ENCODE peak calls at places on chromosomes 1 and 21, in ten cellular contexts. M is epithelial cell of esophagus, D is DND-41, N is WERI-Rb-1, B is foreskin keratinocyte, I is progenitor cell of endocrine pancreas, S is transverse colon, X is cardiac muscle cell, L is neural progenitor cell, E is breast epithelium. G is an unnamed sample.

GRCh38 chr1:244494659-244495058 is 33.6 kb downstream of the CATSPERE start:
- DNase-seq in M (no peak), D (no peak), N (no peak), B (no peak), I (no peak), S (no peak), X (no peak), L (no peak), E (no peak), G (no peak)

GRCh38 chr1:1075148-1075935 is 1.2 kb upstream of the RNF223 start:
- DNase-seq in M (no peak), D (no peak), N (no peak), B (no peak), I (no peak), S (no peak), X (no peak), L (no peak), E (peak), G (no peak)

GRCh38 chr1:97721221-97721620 is 199.6 kb downstream of the DPYD start:
- DNase-seq in M (no peak), D (no peak), N (no peak), B (no peak), I (no peak), S (no peak), X (no peak), L (no peak), E (no peak), G (no peak)

GRCh38 chr1:55813619-55814018 is 598.5 kb upstream of the USP24 start:
- DNase-seq in M (no peak), D (no peak), N (no peak), B (no peak), I (no peak), S (peak), X (peak), L (no peak), E (peak), G (no peak)

GRCh38 chr1:51284487-51284954 is 45.8 kb downstream of the TTC39A start:
- DNase-seq in M (no peak), D (no peak), N (no peak), B (no peak), I (no peak), S (peak), X (peak), L (peak), E (no peak), G (no peak)

GRCh38 chr1:180909005-180909414 is 3.7 kb upstream of the KIAA1614 start:
- DNase-seq in M (no peak), D (peak), N (no peak), B (no peak), I (no peak), S (no peak), X (no peak), L (no peak), E (no peak), G (no peak)

GRCh38 chr1:77447669-77448068 is 165.8 kb downstream of the AK5 start:
- DNase-seq in M (no peak), D (no peak), N (no peak), B (no peak), I (no peak), S (no peak), X (no peak), L (no peak), E (no peak), G (no peak)

GRCh38 chr1:222023025-222023424 is 281.1 kb upstream of the DUSP10 start:
- DNase-seq in M (no peak), D (no peak), N (no peak), B (no peak), I (no peak), S (no peak), X (no peak), L (no peak), E (no peak), G (no peak)

GRCh38 chr1:199067483-199067882 is 428.6 kb downstream of the PTPRC start:
- DNase-seq in M (no peak), D (no peak), N (no peak), B (no peak), I (no peak), S (no peak), X (no peak), L (no peak), E (no peak), G (no peak)

GRCh38 chr1:53553734-53554509 is 94.7 kb downstream of the DMRTB1 start:
- DNase-seq in M (no peak), D (no peak), N (peak), B (no peak), I (no peak), S (peak), X (no peak), L (no peak), E (peak), G (peak)

GRCh38 chr1:14323665-14324630 is 274.5 kb upstream of the KAZN start:
- DNase-seq in M (no peak), D (no peak), N (no peak), B (no peak), I (no peak), S (no peak), X (no peak), L (no peak), E (no peak), G (no peak)

GRCh38 chr1:28112388-28113311 is 24.2 kb upstream of the EYA3 start:
- DNase-seq in M (peak), D (no peak), N (peak), B (peak), I (no peak), S (peak), X (peak), L (peak), E (no peak), G (peak)

GRCh38 chr1:16921391-16922185 is at the start of gene CROCC:
- DNase-seq in M (peak), D (peak), N (peak), B (no peak), I (no peak), S (no peak), X (peak), L (peak), E (no peak), G (peak)

GRCh38 chr1:10575616-10576015 is 100.9 kb downstream of the PEX14 start:
- DNase-seq in M (peak), D (no peak), N (no peak), B (peak), I (no peak), S (no peak), X (peak), L (no peak), E (no peak), G (no peak)

GRCh38 chr1:201503397-201504176 is 3.3 kb downstream of the CSRP1 start:
- DNase-seq in M (peak), D (no peak), N (peak), B (peak), I (peak), S (peak), X (peak), L (peak), E (no peak), G (no peak)

GRCh38 chr1:230575886-230576477 is 66.3 kb upstream of the COG2 start:
- DNase-seq in M (no peak), D (no peak), N (no peak), B (no peak), I (no peak), S (no peak), X (no peak), L (no peak), E (no peak), G (no peak)

DNA sequence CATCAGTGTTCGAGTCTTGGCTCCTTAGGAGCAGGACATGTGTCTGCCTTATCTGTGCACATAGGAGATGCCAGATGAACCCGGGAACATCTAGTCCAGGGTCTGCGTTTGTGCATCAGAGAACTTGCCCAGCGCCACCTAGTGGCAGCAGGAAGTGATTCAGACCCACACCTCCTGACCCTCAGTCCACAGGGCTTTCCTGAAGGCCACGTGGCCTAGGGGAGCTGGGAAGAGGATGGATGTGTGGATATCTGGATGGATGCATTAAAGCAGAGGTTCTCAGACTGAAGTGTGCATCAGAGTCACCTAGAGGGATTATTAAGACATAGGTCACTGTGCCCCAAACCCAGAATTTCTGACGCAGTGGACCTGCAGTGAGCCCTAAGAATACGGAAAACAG is 37.3 kb downstream of the CAPN8 start:
- DNase-seq in M (peak), D (peak), N (peak), B (no peak), I (peak), S (peak), X (peak), L (peak), E (no peak), G (peak)
- TF ChIP-seq CTCF in M (peak), D (peak), N (peak), B (peak), I (peak), S (peak), X (peak), L (peak), E (no peak), G (peak)

GRCh38 chr1:68785328-68785727 is 288.4 kb upstream of the DEPDC1 start:
- DNase-seq in M (no peak), D (no peak), N (no peak), B (no peak), I (no peak), S (no peak), X (no peak), L (no peak), E (no peak), G (no peak)

GRCh38 chr1:68788762-68789161 is 291.9 kb upstream of the DEPDC1 start:
- DNase-seq in M (no peak), D (no peak), N (no peak), B (no peak), I (no peak), S (no peak), X (no peak), L (no peak), E (no peak), G (no peak)

GRCh38 chr1:68777850-68778249 is 281.0 kb upstream of the DEPDC1 start:
- DNase-seq in M (no peak), D (no peak), N (no peak), B (no peak), I (no peak), S (no peak), X (no peak), L (no peak), E (no peak), G (no peak)

GRCh38 chr1:68780919-68781318 is 284.0 kb upstream of the DEPDC1 start:
- DNase-seq in M (no peak), D (peak), N (no peak), B (no peak), I (no peak), S (no peak), X (no peak), L (no peak), E (no peak), G (no peak)

GRCh38 chr1:68782890-68783289 is 286.0 kb upstream of the DEPDC1 start:
- DNase-seq in M (no peak), D (no peak), N (no peak), B (no peak), I (no peak), S (no peak), X (peak), L (no peak), E (no peak), G (no peak)
- TF ChIP-seq CTCF in M (peak), D (peak), N (no peak), B (peak), I (no peak), S (no peak), X (peak), L (peak), E (no peak), G (no peak)

GRCh38 chr1:39157304-39157703 is 47.2 kb upstream of the MACF1 start:
- DNase-seq in M (no peak), D (no peak), N (no peak), B (no peak), I (no peak), S (no peak), X (no peak), L (no peak), E (no peak), G (no peak)
- TF ChIP-seq CTCF in M (no peak), D (no peak), N (no peak), B (no peak), I (no peak), S (no peak), X (no peak), L (no peak), E (no peak), G (no peak)

DNA sequence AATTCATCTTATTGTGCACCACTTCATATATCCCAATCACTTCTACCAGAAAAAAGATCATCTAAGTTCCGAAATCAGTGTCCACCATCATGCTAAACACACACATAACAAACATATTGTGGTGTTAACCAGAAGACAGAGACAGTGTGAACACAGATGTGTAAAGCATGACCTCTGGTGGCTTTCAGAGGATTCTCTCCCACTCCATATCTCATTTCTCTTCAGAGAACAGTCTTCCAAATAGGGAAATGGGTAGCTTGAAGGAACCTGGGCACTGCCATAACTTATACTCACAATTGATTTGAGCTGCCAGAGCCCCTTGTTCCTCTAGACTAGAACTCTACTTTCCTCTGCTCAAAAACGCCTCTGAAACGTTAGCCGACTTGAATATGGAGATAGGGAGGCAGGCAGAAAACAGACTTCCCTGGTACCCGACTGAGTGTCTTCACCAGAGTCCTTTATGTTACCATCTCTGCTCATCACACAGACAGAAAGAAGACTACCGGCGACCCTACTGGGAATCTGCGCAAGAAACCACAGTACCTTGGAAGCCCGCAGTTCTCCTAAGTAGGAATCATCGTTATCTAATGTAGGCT is 1.8 kb upstream of the ELAPOR1 start:
- DNase-seq in M (peak), D (no peak), N (no peak), B (peak), I (no peak), S (no peak), X (peak), L (no peak), E (no peak), G (no peak)
- TF ChIP-seq CTCF in M (peak), D (peak), N (peak), B (peak), I (no peak), S (no peak), X (peak), L (no peak), E (no peak), G (no peak)

GRCh38 chr1:161019767-161020572 is 982 bp downstream of the F11R start:
- DNase-seq in M (peak), D (no peak), N (no peak), B (peak), I (no peak), S (no peak), X (peak), L (peak), E (no peak), G (no peak)

GRCh38 chr1:161021168-161021958 is 411 bp upstream of the F11R start:
- DNase-seq in M (peak), D (no peak), N (peak), B (peak), I (peak), S (peak), X (peak), L (peak), E (peak), G (peak)

GRCh38 chr1:161021959-161022332 is 994 bp upstream of the F11R start:
- DNase-seq in M (peak), D (no peak), N (no peak), B (peak), I (no peak), S (no peak), X (no peak), L (no peak), E (no peak), G (no peak)

GRCh38 chr1:161018631-161018930 is 2.4 kb downstream of the F11R start:
- DNase-seq in M (no peak), D (no peak), N (no peak), B (no peak), I (no peak), S (no peak), X (no peak), L (no peak), E (no peak), G (no peak)

GRCh38 chr1:161020573-161021167 is at the start of gene F11R:
- DNase-seq in M (peak), D (no peak), N (peak), B (peak), I (peak), S (peak), X (peak), L (peak), E (no peak), G (peak)
- TF ChIP-seq CTCF in M (peak), D (no peak), N (peak), B (no peak), I (peak), S (no peak), X (peak), L (peak), E (peak), G (no peak)

GRCh38 chr1:109466440-109467300 is at the start of gene SYPL2:
- DNase-seq in M (no peak), D (no peak), N (peak), B (no peak), I (peak), S (peak), X (peak), L (peak), E (no peak), G (peak)
- TF ChIP-seq CTCF in M (no peak), D (no peak), N (peak), B (no peak), I (peak), S (no peak), X (no peak), L (no peak), E (no peak), G (no peak)

DNA sequence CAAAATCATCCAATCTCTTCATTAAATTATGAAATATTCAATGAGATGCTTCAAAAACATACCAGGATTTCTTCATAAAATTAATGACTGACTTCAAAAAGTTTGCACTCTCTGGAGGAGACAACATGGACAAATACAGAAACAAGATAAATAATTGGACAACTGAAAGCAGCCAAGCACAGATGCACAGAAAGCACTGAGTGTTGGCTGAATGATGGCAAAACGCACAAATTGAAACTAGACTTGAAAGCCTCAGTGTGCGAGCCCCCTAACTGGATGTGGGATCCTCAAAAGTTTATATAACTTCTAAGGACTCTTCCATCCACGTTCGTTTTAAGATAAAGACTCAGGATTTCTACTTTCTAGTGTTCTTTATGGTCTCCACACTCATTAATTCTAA is 27.9 kb downstream of the RGS18 start:
- DNase-seq in M (no peak), D (no peak), N (no peak), B (no peak), I (no peak), S (no peak), X (no peak), L (no peak), E (no peak), G (no peak)
- TF ChIP-seq CTCF in M (no peak), D (no peak), N (no peak), B (no peak), I (no peak), S (no peak), X (no peak), L (no peak), E (no peak), G (no peak)

DNA sequence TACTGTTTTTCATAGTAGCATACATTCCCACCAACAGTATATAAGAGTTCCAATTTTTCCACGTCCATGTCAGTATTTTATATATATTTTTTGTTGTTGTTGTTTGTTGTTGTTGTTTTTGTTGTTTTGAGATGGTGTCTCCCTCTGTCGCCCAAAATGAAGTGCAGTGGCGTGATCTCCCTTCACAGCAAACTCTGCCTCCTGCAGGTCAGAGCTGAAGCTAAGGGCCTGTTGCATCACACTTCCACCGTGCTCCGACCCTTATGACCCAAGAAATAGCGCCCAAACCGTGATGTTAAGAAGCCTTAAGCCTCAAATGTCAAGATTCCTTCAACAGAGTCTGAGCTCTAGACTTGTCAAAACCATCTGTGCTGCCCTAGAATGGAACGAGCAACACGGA is 2032.3 kb downstream of the MRPL39 start:
- DNase-seq in M (no peak), D (no peak), N (no peak), B (no peak), I (no peak), S (no peak), X (no peak), L (peak), E (no peak), G (no peak)
- TF ChIP-seq CTCF in M (no peak), D (no peak), N (no peak), B (no peak), I (no peak), S (no peak), X (no peak), L (peak), E (no peak), G (no peak)

DNA sequence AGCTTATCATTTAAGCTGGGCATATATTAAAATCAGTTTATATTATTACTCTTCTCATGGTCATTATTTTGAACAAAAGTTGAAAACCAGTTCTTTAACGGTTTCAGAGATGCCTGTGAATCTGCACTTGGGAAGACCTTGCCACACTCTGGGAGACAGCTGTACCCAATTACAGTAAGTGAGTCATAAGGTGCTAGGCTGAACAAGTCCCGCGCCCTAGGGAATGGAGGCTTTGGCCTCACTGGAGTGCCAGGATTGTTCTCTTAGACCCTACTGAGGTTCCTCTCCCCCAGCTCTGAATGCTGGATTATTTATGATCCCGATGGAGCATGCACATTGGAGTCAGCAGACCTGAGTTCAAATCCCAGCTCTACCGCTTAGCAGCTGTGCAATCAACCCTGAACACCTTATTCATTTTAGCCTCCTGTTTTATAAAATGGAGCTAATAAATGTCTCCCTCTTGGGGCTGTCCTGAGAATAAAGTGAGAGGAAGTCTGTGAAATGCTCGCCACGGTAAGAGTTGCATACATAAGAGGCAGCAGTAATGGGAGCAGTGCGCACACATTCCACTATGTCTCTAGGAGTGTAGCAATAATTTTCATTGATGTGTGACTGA is 266.2 kb downstream of the FOXD2 start:
- DNase-seq in M (peak), D (no peak), N (no peak), B (peak), I (no peak), S (no peak), X (no peak), L (no peak), E (no peak), G (no peak)
- TF ChIP-seq CTCF in M (peak), D (peak), N (no peak), B (peak), I (peak), S (no peak), X (peak), L (peak), E (no peak), G (no peak)

G was measured in activated CD8-positive, alpha-beta T cell treated with anti-CD3 and anti-CD28 coated beads for 36 hours.